ENCODE peak calls at places on chromosomes 2 and 18, in six cellular contexts. I, J, O, Q, D and V are unnamed samples.

GRCh38 chr2:43812947-43813346 is 25.7 kb downstream of the ABCG5 start:
- DNase-seq in Q (no peak), D (no peak), J (no peak), I (no peak), O (no peak), V (no peak)

GRCh38 chr18:79924814-79925655 is 26.4 kb downstream of the SLC66A2 start:
- DNase-seq in I (no peak), J (no peak), D (peak), O (no peak), Q (no peak), V (no peak)

GRCh38 chr18:41972067-41973000 is 17.3 kb downstream of the PIK3C3 start:
- DNase-seq in I (no peak), D (no peak), Q (no peak), J (no peak), O (no peak), V (no peak)

GRCh38 chr2:96505231-96505889 is at the start of gene NEURL3:
- DNase-seq in D (no peak), I (no peak), Q (peak), J (no peak), O (peak), V (no peak)

GRCh38 chr2:158926478-158926948 is 41.9 kb upstream of the TANC1 start:
- DNase-seq in O (peak), D (no peak), J (peak), I (peak), Q (peak), V (no peak)

GRCh38 chr2:197197808-197198409 is 112.7 kb downstream of the ANKRD44 start:
- DNase-seq in J (no peak), Q (no peak), O (no peak), D (no peak), I (no peak), V (no peak)

GRCh38 chr18:25262920-25263319 is 89.0 kb downstream of the ZNF521 start:
- DNase-seq in I (no peak), O (no peak), Q (no peak), J (no peak), D (no peak), V (no peak)

GRCh38 chr2:217064234-217065103 is 204.6 kb upstream of the TNP1 start:
- DNase-seq in J (no peak), O (no peak), I (no peak), Q (no peak), D (no peak), V (no peak)

GRCh38 chr2:8539743-8540551 is 141.9 kb upstream of the ID2 start:
- DNase-seq in Q (peak), O (peak), D (no peak), J (no peak), I (no peak), V (peak)

GRCh38 chr2:238875531-238876231 is 27.8 kb downstream of the TWIST2 start:
- DNase-seq in Q (no peak), O (no peak), D (no peak), I (no peak), J (no peak), V (no peak)

GRCh38 chr2:160970052-160970846 is 190.0 kb upstream of the TANK start:
- DNase-seq in D (peak), J (peak), O (peak), Q (peak), I (peak), V (peak)

GRCh38 chr2:105950521-105951389 is 206.0 kb downstream of the NCK2 start:
- DNase-seq in I (no peak), Q (no peak), O (no peak), J (no peak), D (no peak), V (no peak)

GRCh38 chr2:57444731-57445414 is 601.7 kb upstream of the VRK2 start:
- DNase-seq in O (no peak), J (no peak), D (no peak), Q (no peak), I (no peak), V (no peak)